ENCODE peak calls at places on chromosomes 12 and 14, in four cellular contexts. T, P, C and L are unnamed samples. For H3K27me3, the result is how much of the 10 kb centered on the place peaks cover.

GRCh38 chr14:93042968-93043940 is 72.5 kb downstream of the ITPK1 start:
- DNase-seq in C (peak), P (no peak), T (no peak), L (no peak)

GRCh38 chr14:103091041-103091882 is 3.3 kb upstream of the EXOC3L4 start:
- DNase-seq in C (peak), P (peak), T (peak), L (no peak)

GRCh38 chr12:54858562-54858961 is 4.2 kb downstream of the MUCL1 start:
- DNase-seq in P (no peak), T (no peak), C (no peak), L (no peak)

GRCh38 chr14:100529561-100530031 is 57.6 kb downstream of the BEGAIN start:
- DNase-seq in C (no peak), T (no peak), P (no peak), L (no peak)

GRCh38 chr12:52091869-52092268 is 12.4 kb downstream of the SMIM41 start:
- DNase-seq in P (no peak), T (no peak), C (no peak), L (no peak)

GRCh38 chr12:123634142-123634561 is 523 bp downstream of the GTF2H3 start:
- DNase-seq in P (no peak), C (no peak), T (no peak), L (no peak)

GRCh38 chr12:2752676-2753371 is 41.9 kb upstream of the FKBP4 start:
- DNase-seq in P (peak), C (peak), T (peak), L (peak)

GRCh38 chr14:30607156-30607780 is 14.9 kb upstream of the SCFD1 start:
- DNase-seq in T (no peak), P (no peak), C (peak), L (no peak)

GRCh38 chr14:23544511-23545447 is 6.8 kb downstream of the ZFHX2 start:
- DNase-seq in P (no peak), C (peak), T (no peak), L (no peak)

GRCh38 chr12:29769162-29769820 is 14.5 kb downstream of the TMTC1 start:
- DNase-seq in P (no peak), T (no peak), C (peak), L (no peak)

GRCh38 chr12:40154381-40154780 is 48.5 kb upstream of the SLC2A13 start:
- DNase-seq in P (no peak), C (no peak), T (no peak), L (no peak)

GRCh38 chr14:89493406-89493805 is 76.4 kb upstream of the FOXN3 start:
- DNase-seq in P (no peak), T (no peak), C (no peak), L (no peak)

GRCh38 chr14:50260511-50260910 is 29.1 kb upstream of the SOS2 start:
- DNase-seq in P (no peak), C (peak), T (no peak), L (no peak)

GRCh38 chr14:23481362-23481970 is 12.0 kb downstream of the NGDN start:
- DNase-seq in P (no peak), C (peak), T (no peak), L (no peak)

GRCh38 chr14:30553311-30553989 is 5.5 kb upstream of the G2E3 start:
- DNase-seq in T (no peak), C (peak), P (no peak), L (no peak)

GRCh38 chr12:1277905-1278304 is 286.9 kb downstream of the ERC1 start:
- DNase-seq in C (no peak), T (no peak), P (peak), L (no peak)

GRCh38 chr14:94888108-94888507 is 118.2 kb upstream of the GSC start:
- DNase-seq in C (no peak), P (no peak), T (no peak), L (no peak)

DNA sequence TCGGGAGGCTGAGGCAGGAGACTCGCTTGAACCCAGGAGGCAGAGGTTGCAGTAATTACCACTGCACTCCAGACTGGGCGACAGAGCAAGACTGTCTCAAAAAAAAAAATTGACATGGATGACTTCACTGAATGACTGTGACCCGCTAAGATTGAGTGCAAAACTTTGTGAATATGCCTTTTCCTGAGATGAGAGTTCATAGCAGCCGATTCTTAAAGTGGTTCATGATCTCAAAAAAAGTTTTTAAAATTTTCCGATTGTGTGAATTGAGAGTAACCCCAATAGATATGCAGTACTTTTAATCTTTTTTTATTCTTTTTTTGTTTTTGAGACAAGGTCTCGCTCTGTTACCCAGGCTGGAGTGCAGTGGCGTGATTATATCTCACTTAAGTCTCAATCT is 1.2 kb downstream of the TCTN1 start:
- DNase-seq in C (no peak), P (no peak), T (no peak), L (no peak)
- H3K4me3 ChIP-seq in C (no peak), P (no peak), T (no peak), L (no peak)

GRCh38 chr12:65318186-65318685 is 39.8 kb downstream of the MSRB3 start:
- DNase-seq in P (no peak), C (no peak), T (no peak), L (no peak)
- TF ChIP-seq CTCF in P (no peak), C (no peak), T (no peak), L (no peak)

DNA sequence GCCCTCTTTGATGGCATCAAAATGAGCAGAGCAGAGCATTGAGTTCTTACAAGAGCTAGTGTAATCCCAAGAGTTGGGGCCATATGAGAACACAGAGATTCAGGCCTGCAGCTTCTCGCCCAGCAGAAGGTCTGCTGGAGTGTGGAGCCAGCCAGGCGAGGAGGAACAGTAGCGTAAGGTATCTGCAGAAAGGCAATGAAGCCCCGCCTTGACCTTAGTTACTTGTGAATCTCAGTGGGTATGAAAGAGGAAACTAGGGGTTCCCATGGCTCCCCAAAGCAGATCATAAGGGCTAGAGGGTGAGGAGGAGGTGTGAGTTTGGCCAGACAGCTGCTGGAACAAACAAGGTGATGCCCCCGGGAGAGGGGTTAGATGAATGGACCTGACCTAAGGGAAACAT is 49.4 kb downstream of the SLC8A3 start:
- DNase-seq in C (no peak), T (no peak), P (no peak), L (no peak)
- H3K27me3 ChIP-seq in C (half or more), T (under half), P (under half), L (under half)

GRCh38 chr12:193282-193681 is 20.7 kb downstream of the SLC6A12 start:
- DNase-seq in P (no peak), T (no peak), C (peak), L (no peak)
- H3K4me3 ChIP-seq in P (no peak), T (no peak), C (no peak), L (no peak)

DNA sequence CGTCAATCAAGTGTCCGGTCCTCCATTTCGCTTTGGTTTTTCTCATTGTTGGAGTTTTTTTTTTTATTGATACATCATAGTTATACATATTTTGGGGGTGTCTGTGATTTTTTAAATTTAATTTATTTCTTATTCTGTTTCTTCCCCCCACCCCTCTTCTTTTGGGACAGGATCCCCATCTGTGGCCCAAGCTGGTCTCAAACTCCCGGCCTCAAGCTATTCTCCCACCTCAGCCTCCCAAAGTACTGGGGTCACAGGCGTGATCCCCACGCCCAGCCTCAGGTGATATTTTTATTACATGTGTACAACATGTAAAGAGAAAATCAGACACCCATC is 51.3 kb upstream of the ZFP36L1 start:
- DNase-seq in C (no peak), T (no peak), P (no peak), L (no peak)
- TF ChIP-seq CTCF in C (no peak), T (no peak), P (peak), L (no peak)

GRCh38 chr12:5884285-5884684 is 60.8 kb downstream of the ANO2 start:
- DNase-seq in T (no peak), C (no peak), P (no peak), L (no peak)
- H3K27me3 ChIP-seq in T (under half), C (under half), P (under half), L (under half)